ENCODE peak calls at places on chromosomes 1 and 21, in four cellular contexts. H, L, I and E are unnamed samples.

GRCh38 chr1:6127587-6128163 is 52.4 kb downstream of the CHD5 start:
- DNase-seq in H (peak), L (peak), I (peak), E (no peak)

GRCh38 chr1:30450148-30450817 is 273.1 kb downstream of the MATN1 start:
- DNase-seq in H (no peak), L (no peak), I (no peak), E (no peak)

GRCh38 chr1:98277111-98277510 is 356.3 kb upstream of the DPYD start:
- DNase-seq in H (peak), L (no peak), I (no peak), E (peak)

GRCh38 chr1:23593042-23593521 is 33.8 kb upstream of the ID3 start:
- DNase-seq in H (no peak), L (no peak), I (no peak), E (no peak)

GRCh38 chr1:111904478-111905218 is 84.8 kb downstream of the KCND3 start:
- DNase-seq in H (no peak), L (no peak), I (peak), E (no peak)

GRCh38 chr1:100404816-100405215 is 52.5 kb downstream of the CDC14A start:
- DNase-seq in H (no peak), L (no peak), I (no peak), E (peak)

GRCh38 chr1:64543831-64544230 is 73.9 kb downstream of the CACHD1 start:
- DNase-seq in H (no peak), L (no peak), I (peak), E (no peak)

GRCh38 chr1:67855444-67855843 is 22.2 kb upstream of the GNG12 start:
- DNase-seq in H (no peak), L (no peak), I (no peak), E (no peak)

GRCh38 chr1:91981996-91982609 is 32.9 kb downstream of the BRDT start:
- DNase-seq in H (no peak), L (no peak), I (no peak), E (no peak)

GRCh38 chr1:40315795-40316594 is 1.1 kb downstream of the COL9A2 start:
- DNase-seq in H (no peak), L (peak), I (no peak), E (no peak)

GRCh38 chr1:200323856-200324400 is 85.9 kb downstream of the ZNF281 start:
- DNase-seq in H (no peak), L (no peak), I (no peak), E (no peak)

GRCh38 chr1:107390076-107390420 is 249.2 kb downstream of the NTNG1 start:
- DNase-seq in H (no peak), L (no peak), I (no peak), E (no peak)

GRCh38 chr21:21230672-21231071 is 232.5 kb downstream of the NCAM2 start:
- DNase-seq in H (no peak), L (no peak), I (no peak), E (no peak)

GRCh38 chr1:108007531-108007930 is 42.6 kb upstream of the VAV3 start:
- DNase-seq in H (peak), L (no peak), I (no peak), E (no peak)

GRCh38 chr1:235441159-235441685 is 63.0 kb downstream of the B3GALNT2 start:
- DNase-seq in H (no peak), L (no peak), I (no peak), E (no peak)

GRCh38 chr1:192812420-192813209 is 3.8 kb downstream of the RGS2 start:
- DNase-seq in H (no peak), L (no peak), I (no peak), E (no peak)

GRCh38 chr1:238647877-238648276 is 738.5 kb upstream of the CHRM3 start:
- DNase-seq in H (peak), L (no peak), I (no peak), E (peak)

GRCh38 chr1:94858276-94858675 is 38.1 kb downstream of the SLC44A3 start:
- DNase-seq in H (no peak), L (no peak), I (no peak), E (no peak)

GRCh38 chr1:23592209-23592905 is 33.1 kb upstream of the ID3 start:
- DNase-seq in H (no peak), L (no peak), I (no peak), E (no peak)

GRCh38 chr21:46323710-46324389 is at the start of the genes C21orf58 and PCNT:
- DNase-seq in H (peak), L (peak), I (peak), E (peak)

DNA sequence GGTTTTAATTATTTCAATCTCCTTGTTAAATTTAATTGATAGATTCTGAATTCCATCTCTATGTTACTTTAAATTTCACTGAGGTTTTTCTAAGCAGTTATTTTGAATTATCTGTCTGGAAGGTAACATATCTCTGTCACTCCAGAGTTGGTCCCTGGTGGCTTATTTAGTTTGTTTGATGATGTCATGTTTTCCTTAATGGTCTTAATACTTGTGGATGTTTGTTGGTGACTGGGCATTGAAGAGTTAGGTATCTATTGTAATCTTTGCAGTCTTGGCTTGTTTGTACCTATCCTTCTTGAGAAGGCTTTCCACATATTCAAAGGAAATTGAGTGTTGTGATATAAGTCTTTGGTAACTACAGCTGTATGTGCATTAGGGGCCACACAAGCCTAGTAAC is 810.0 kb upstream of the NEGR1 start:
- DNase-seq in H (no peak), L (no peak), I (no peak), E (no peak)
- TF ChIP-seq CTCF in H (no peak), L (no peak), I (no peak), E (no peak)

DNA sequence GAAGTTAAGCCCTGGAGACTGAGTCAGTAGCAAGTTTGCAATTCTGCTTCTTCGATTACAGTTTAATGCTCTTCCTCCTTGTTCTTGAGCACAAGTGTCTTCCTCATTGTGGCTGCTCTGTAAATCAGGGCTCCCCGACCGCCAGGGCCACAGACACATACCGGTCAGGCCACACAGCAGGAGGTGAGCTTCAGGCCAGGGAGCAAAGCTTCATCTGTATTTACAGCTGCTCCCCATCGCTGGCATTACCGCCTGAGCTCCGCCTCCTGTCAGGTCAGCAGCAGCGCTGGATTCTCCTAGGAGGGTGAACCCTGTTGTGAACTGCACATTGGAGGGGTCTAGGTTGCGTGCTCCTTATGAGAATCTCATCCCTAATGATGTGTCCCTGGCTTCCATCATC is 1.7 kb upstream of the TRAPPC10 start:
- DNase-seq in H (no peak), L (no peak), I (no peak), E (no peak)
- H3K4me3 ChIP-seq in H (no peak), L (no peak), I (no peak), E (no peak)

GRCh38 chr1:167833904-167834303 is 80.0 kb downstream of the ADCY10 start:
- DNase-seq in H (no peak), L (no peak), I (no peak), E (no peak)

GRCh38 chr1:167832693-167833092 is 81.2 kb downstream of the ADCY10 start:
- DNase-seq in H (no peak), L (peak), I (no peak), E (no peak)

GRCh38 chr1:167825419-167826079 is 88.4 kb downstream of the ADCY10 start:
- DNase-seq in H (no peak), L (no peak), I (no peak), E (no peak)

GRCh38 chr1:167826127-167826526 is 87.8 kb downstream of the ADCY10 start:
- DNase-seq in H (no peak), L (peak), I (no peak), E (no peak)

GRCh38 chr1:167829868-167830267 is 84.1 kb downstream of the ADCY10 start:
- DNase-seq in H (no peak), L (no peak), I (no peak), E (no peak)
- TF ChIP-seq CTCF in H (no peak), L (no peak), I (no peak), E (no peak)

DNA sequence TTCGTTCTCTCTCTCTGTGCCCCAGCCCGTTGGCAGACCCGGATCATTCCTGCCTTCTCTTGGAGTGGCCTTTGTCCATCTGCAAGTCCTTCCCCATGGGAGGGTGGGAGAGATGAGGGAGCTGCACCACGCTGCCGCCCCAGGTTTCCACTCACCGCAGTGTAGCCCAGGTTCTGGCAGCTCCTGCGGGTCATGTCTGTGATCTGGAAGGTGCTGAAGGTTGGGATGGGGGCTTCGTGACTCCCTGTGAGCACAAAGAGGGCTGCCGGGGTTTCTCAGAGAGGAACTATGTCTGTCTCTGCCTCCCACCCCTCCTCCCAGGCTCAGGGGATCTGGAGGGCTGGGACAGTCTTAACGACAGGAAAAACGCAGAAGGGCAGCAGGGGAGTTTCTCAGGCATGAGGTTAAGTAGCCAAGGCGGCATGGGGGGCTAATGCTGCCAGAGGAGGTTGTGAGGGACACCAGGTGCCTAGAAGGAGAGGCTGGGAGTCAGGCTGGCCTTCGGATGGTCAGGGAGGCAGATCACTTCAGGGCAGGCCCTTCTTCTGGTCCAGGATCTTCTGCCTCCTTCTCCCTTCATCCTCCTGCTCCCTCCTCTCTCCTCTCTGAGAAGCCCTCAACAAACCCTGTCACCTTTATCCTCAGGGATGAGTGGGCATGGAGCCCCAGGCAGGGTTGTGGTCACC is 654 bp downstream of the SH2D2A start:
- DNase-seq in H (no peak), L (no peak), I (no peak), E (no peak)
- H3K4me3 ChIP-seq in H (no peak), L (peak), I (peak), E (no peak)

GRCh38 chr1:19445417-19446342 is 39.7 kb downstream of the CAPZB start:
- DNase-seq in H (peak), L (no peak), I (peak), E (no peak)
- TF ChIP-seq CTCF in H (no peak), L (peak), I (peak), E (peak)

GRCh38 chr1:205680073-205680851 is at the start of gene SLC45A3:
- DNase-seq in H (peak), L (peak), I (peak), E (no peak)
- H3K4me3 ChIP-seq in H (peak), L (peak), I (peak), E (peak)

GRCh38 chr1:207393610-207394009 is 60.5 kb upstream of the CR2 start:
- DNase-seq in H (no peak), L (no peak), I (no peak), E (peak)

GRCh38 chr1:207401578-207401977 is 52.5 kb upstream of the CR2 start:
- DNase-seq in H (no peak), L (no peak), I (no peak), E (no peak)

GRCh38 chr1:207398986-207399385 is 55.1 kb upstream of the CR2 start:
- DNase-seq in H (no peak), L (no peak), I (no peak), E (no peak)

GRCh38 chr1:207396360-207396759 is 57.8 kb upstream of the CR2 start:
- DNase-seq in H (no peak), L (no peak), I (no peak), E (no peak)

DNA sequence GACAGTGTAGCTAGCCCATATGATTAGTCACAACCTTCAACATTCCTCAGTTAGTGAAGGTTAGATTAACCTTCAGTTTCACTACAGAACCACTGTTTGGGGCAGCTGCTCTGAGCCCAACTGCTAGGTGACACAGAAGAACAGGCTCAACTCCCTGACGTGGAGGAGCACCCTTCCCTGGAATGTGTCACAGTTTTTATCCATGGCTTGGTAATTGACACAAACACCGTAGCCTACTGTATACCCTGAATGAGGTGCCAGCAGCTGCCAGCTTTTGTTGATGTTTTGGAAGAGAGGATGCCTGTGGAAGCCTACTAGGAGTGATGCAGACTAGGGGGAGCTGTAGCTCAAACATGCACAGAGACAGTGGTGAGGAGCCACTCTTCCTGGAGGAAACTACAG is 56.6 kb upstream of the CR2 start:
- DNase-seq in H (no peak), L (no peak), I (no peak), E (no peak)
- TF ChIP-seq CTCF in H (no peak), L (peak), I (no peak), E (no peak)

DNA sequence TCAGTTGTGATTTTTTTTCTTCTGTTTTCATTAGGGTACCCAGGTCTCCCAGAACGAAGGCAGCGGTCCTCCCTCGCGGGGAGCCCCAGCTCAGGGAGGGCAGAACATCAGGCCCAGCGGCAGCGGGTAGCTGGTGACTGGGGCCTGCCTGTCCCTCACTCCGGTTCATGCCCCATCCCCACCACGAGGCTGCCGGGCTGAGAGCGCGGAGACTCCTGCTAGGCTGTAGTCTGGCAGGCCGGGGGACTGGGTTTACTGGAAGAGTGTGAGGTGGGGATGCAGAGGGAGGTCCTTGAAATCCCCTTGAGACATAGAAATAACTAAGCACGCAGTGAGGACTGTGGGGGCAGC is 10.5 kb downstream of the BRINP2 start:
- DNase-seq in H (no peak), L (peak), I (no peak), E (no peak)
- H3K4me3 ChIP-seq in H (no peak), L (no peak), I (peak), E (peak)